ENCODE peak calls at places on chromosomes 12 and 14, in four cellular contexts. One of them, this sample, is unnamed.

GRCh38 chr12:57755454-57756372 is 810 bp downstream of the MARCHF9 start:
- DNase-seq in body of pancreas: peak; percentile 54
- DNase-seq in GM12878: no peak
- DNase-seq in A549: no peak
- DNase-seq in this sample: peak; percentile 64

GRCh38 chr12:124428136-124428791 is 133.4 kb downstream of the RFLNA start:
- DNase-seq in body of pancreas: peak; percentile 73
- DNase-seq in GM12878: no peak
- DNase-seq in A549: no peak
- DNase-seq in this sample: no peak

GRCh38 chr12:51028126-51028810 is 2.1 kb upstream of the SLC11A2 start:
- DNase-seq in body of pancreas: peak; percentile 55
- DNase-seq in GM12878: no peak
- DNase-seq in A549: peak; percentile 85
- DNase-seq in this sample: peak; percentile 40

GRCh38 chr12:114013601-114014345 is 47.6 kb upstream of the RBM19 start:
- DNase-seq in body of pancreas: no peak
- DNase-seq in GM12878: no peak
- DNase-seq in A549: peak; percentile 47
- DNase-seq in this sample: no peak

GRCh38 chr12:23262670-23263069 is 637.7 kb downstream of the ETNK1 start:
- DNase-seq in body of pancreas: no peak
- DNase-seq in GM12878: no peak
- DNase-seq in A549: no peak
- DNase-seq in this sample: no peak

GRCh38 chr12:110501378-110501721 is 561 bp downstream of the VPS29 start:
- DNase-seq in body of pancreas: peak; percentile 59
- DNase-seq in GM12878: no peak
- DNase-seq in A549: peak; percentile 54
- DNase-seq in this sample: peak; percentile 55

GRCh38 chr12:6964605-6965025 is 5.8 kb downstream of the PHB2 start:
- DNase-seq in body of pancreas: no peak
- DNase-seq in GM12878: no peak
- DNase-seq in A549: no peak
- DNase-seq in this sample: no peak

GRCh38 chr14:64726585-64726890 is 22.3 kb downstream of the PLEKHG3 start:
- DNase-seq in body of pancreas: peak; percentile 92
- DNase-seq in GM12878: no peak
- DNase-seq in A549: peak; percentile 52
- DNase-seq in this sample: no peak

GRCh38 chr12:19572920-19573558 is 133.7 kb downstream of the AEBP2 start:
- DNase-seq in body of pancreas: peak; percentile 6
- DNase-seq in GM12878: no peak
- DNase-seq in A549: peak; percentile 68
- DNase-seq in this sample: peak; percentile 46

GRCh38 chr12:105083551-105084105 is 630 bp downstream of the ALDH1L2 start:
- DNase-seq in body of pancreas: peak; percentile 70
- DNase-seq in GM12878: no peak
- DNase-seq in A549: peak; percentile 58
- DNase-seq in this sample: peak; percentile 42

GRCh38 chr12:462936-463705 is 3.4 kb downstream of the B4GALNT3 start:
- DNase-seq in body of pancreas: peak; percentile 26
- DNase-seq in GM12878: no peak
- DNase-seq in A549: no peak
- DNase-seq in this sample: peak; percentile 49

GRCh38 chr14:92780444-92780843 is 13.7 kb upstream of the GOLGA5 start:
- DNase-seq in body of pancreas: no peak
- DNase-seq in GM12878: no peak
- DNase-seq in A549: peak; percentile 27
- DNase-seq in this sample: no peak

GRCh38 chr12:30145351-30146017 is 361.7 kb upstream of the TMTC1 start:
- DNase-seq in body of pancreas: no peak
- DNase-seq in GM12878: no peak
- DNase-seq in A549: no peak
- DNase-seq in this sample: no peak

GRCh38 chr14:33230016-33230415 is 291.3 kb downstream of the NPAS3 start:
- DNase-seq in body of pancreas: no peak
- DNase-seq in GM12878: no peak
- DNase-seq in A549: no peak
- DNase-seq in this sample: no peak

GRCh38 chr12:22461786-22462185 is 82.6 kb downstream of the C2CD5 start:
- DNase-seq in body of pancreas: no peak
- DNase-seq in GM12878: no peak
- DNase-seq in A549: no peak
- DNase-seq in this sample: no peak

GRCh38 chr12:26153421-26154154 is 28.8 kb upstream of the BHLHE41 start:
- DNase-seq in body of pancreas: peak; percentile 81
- DNase-seq in GM12878: no peak
- DNase-seq in A549: peak; percentile 79
- DNase-seq in this sample: no peak

GRCh38 chr14:20487402-20487742 is 18.0 kb upstream of the RNASE10 start:
- DNase-seq in body of pancreas: no peak
- DNase-seq in GM12878: no peak
- DNase-seq in A549: no peak
- DNase-seq in this sample: no peak
- TF ChIP-seq CTCF in body of pancreas: no peak
- TF ChIP-seq CTCF in GM12878: peak; percentile 38
- TF ChIP-seq CTCF in A549: no peak
- TF ChIP-seq CTCF in this sample: no peak

GRCh38 chr12:126114420-126114819 is 1049.2 kb downstream of the AACS start:
- DNase-seq in body of pancreas: no peak
- DNase-seq in GM12878: no peak
- DNase-seq in A549: no peak
- DNase-seq in this sample: no peak

GRCh38 chr12:126108247-126108646 is 1043.0 kb downstream of the AACS start:
- DNase-seq in body of pancreas: no peak
- DNase-seq in GM12878: no peak
- DNase-seq in A549: no peak
- DNase-seq in this sample: no peak

GRCh38 chr12:126112141-126112540 is 1046.9 kb downstream of the AACS start:
- DNase-seq in body of pancreas: no peak
- DNase-seq in GM12878: no peak
- DNase-seq in A549: no peak
- DNase-seq in this sample: no peak

GRCh38 chr12:126117502-126117901 is 1052.3 kb downstream of the AACS start:
- DNase-seq in body of pancreas: no peak
- DNase-seq in GM12878: no peak
- DNase-seq in A549: no peak
- DNase-seq in this sample: no peak

DNA sequence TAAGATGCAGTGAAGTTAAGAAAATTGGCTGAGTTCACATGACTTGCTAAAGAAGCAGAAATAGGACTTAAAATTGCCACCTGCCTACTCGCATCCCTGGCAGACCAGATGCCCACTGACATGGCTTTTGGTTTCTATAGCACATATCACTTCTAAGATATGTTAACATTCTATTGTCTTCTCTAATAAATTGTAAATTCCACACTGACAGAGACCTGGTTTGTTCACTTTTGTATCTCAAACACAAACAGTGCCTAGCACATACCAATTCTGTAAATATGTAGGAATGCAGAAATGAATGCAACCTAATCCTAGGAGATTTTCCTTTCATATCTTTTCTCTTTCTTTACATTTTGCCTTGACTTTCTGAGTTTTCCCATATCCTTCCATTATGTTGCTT is 1047.6 kb downstream of the AACS start:
- DNase-seq in body of pancreas: no peak
- DNase-seq in GM12878: no peak
- DNase-seq in A549: no peak
- DNase-seq in this sample: no peak
- TF ChIP-seq POLR2A in body of pancreas: no peak
- TF ChIP-seq POLR2A in GM12878: no peak
- TF ChIP-seq POLR2A in A549: no peak
- TF ChIP-seq POLR2A in this sample: no peak

GRCh38 chr12:28802706-28803438 is 346.2 kb upstream of the FAR2 start:
- DNase-seq in body of pancreas: no peak
- DNase-seq in GM12878: no peak
- DNase-seq in A549: no peak
- DNase-seq in this sample: no peak

GRCh38 chr12:28811457-28811856 is 337.6 kb upstream of the FAR2 start:
- DNase-seq in body of pancreas: no peak
- DNase-seq in GM12878: no peak
- DNase-seq in A549: no peak
- DNase-seq in this sample: no peak

DNA sequence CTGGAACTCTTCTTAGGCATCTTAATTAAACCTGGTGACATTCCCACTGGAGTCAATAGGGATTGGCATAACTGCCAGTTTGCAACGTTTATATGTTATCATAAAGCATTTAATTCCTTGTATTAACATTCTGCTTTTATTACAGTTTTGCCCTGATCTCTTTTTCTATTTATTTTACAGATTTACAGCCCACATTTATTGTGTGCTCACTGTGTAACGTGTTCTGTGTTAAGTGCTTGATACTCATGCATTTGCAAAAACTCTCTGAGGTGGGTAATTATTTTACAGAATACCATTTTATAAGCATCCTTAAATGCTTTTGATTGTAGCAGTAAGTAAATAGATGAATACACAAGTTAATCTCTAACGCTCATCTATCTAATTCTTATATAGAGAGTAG is 341.5 kb upstream of the FAR2 start:
- DNase-seq in body of pancreas: no peak
- DNase-seq in GM12878: no peak
- DNase-seq in A549: no peak
- DNase-seq in this sample: no peak
- H3K27ac ChIP-seq in body of pancreas: no peak overlapping the region
- H3K27ac ChIP-seq in GM12878: no peak overlapping the region
- H3K27ac ChIP-seq in A549: no peak overlapping the region
- H3K27ac ChIP-seq in this sample: no peak overlapping the region

GRCh38 chr14:76810953-76811400 is 1.7 kb downstream of the ANGEL1 start:
- DNase-seq in body of pancreas: peak; percentile 47
- DNase-seq in GM12878: no peak
- DNase-seq in A549: peak; percentile 37
- DNase-seq in this sample: no peak
- TF ChIP-seq CTCF in body of pancreas: peak; percentile 43
- TF ChIP-seq CTCF in GM12878: peak; percentile 59
- TF ChIP-seq CTCF in A549: peak; percentile 49
- TF ChIP-seq CTCF in this sample: no peak

GRCh38 chr14:49770212-49770817 is 2.4 kb downstream of the KLHDC2 start:
- DNase-seq in body of pancreas: peak; percentile 82
- DNase-seq in GM12878: no peak
- DNase-seq in A549: peak; percentile 70
- DNase-seq in this sample: no peak
- TF ChIP-seq POLR2A in body of pancreas: peak; percentile 70
- TF ChIP-seq POLR2A in GM12878: no peak
- TF ChIP-seq POLR2A in A549: no peak
- TF ChIP-seq POLR2A in this sample: no peak

GRCh38 chr12:106152334-106152733 is 13.6 kb upstream of the NUAK1 start:
- DNase-seq in body of pancreas: no peak
- DNase-seq in GM12878: no peak
- DNase-seq in A549: no peak
- DNase-seq in this sample: no peak

GRCh38 chr12:106147956-106148355 is 9.2 kb upstream of the NUAK1 start:
- DNase-seq in body of pancreas: peak; percentile 84
- DNase-seq in GM12878: no peak
- DNase-seq in A549: no peak
- DNase-seq in this sample: peak; percentile 95

GRCh38 chr12:106146987-106147386 is 8.2 kb upstream of the NUAK1 start:
- DNase-seq in body of pancreas: no peak
- DNase-seq in GM12878: no peak
- DNase-seq in A549: no peak
- DNase-seq in this sample: no peak

GRCh38 chr12:106145539-106146447 is 7.0 kb upstream of the NUAK1 start:
- DNase-seq in body of pancreas: peak; percentile 65
- DNase-seq in GM12878: no peak
- DNase-seq in A549: no peak
- DNase-seq in this sample: peak; percentile 69

GRCh38 chr12:106149096-106149784 is 10.5 kb upstream of the NUAK1 start:
- DNase-seq in body of pancreas: peak; percentile 50
- DNase-seq in GM12878: no peak
- DNase-seq in A549: peak; percentile 45
- DNase-seq in this sample: peak; percentile 62
- H3K27ac ChIP-seq in body of pancreas: no peak overlapping the region
- H3K27ac ChIP-seq in GM12878: no peak overlapping the region
- H3K27ac ChIP-seq in A549: no peak overlapping the region
- H3K27ac ChIP-seq in this sample: no peak overlapping the region